ENCODE peak calls at places on chromosomes 2 and 18, in nine cellular contexts. One of them, this sample, is unnamed.
A peak's percentile ranks its signal among the peaks of the same experiment; 100 is the strongest.

GRCh38 chr18:75592527-75592926 is 165.0 kb upstream of the SMIM21 start:
- DNase-seq in astrocyte: no peak
- DNase-seq in A673: no peak
- DNase-seq in tibial nerve: no peak
- DNase-seq in mucosa of descending colon: no peak
- DNase-seq in hepatocyte: no peak
- DNase-seq in fibroblast of lung: peak; percentile 9
- DNase-seq in HepG2: no peak
- DNase-seq in uterus: no peak
- DNase-seq in this sample: no peak

GRCh38 chr2:70132244-70133126 is 45.2 kb downstream of the PCBP1 start:
- DNase-seq in fibroblast of lung: peak; percentile 76
- DNase-seq in A673: peak; percentile 91
- DNase-seq in astrocyte: peak; percentile 37
- DNase-seq in uterus: peak; percentile 48
- DNase-seq in HepG2: peak; percentile 86
- DNase-seq in mucosa of descending colon: peak; percentile 57
- DNase-seq in hepatocyte: peak; percentile 52
- DNase-seq in tibial nerve: peak; percentile 74
- DNase-seq in this sample: peak; percentile 60

GRCh38 chr2:29749843-29750242 is 171.5 kb downstream of the ALK start:
- DNase-seq in fibroblast of lung: no peak
- DNase-seq in tibial nerve: no peak
- DNase-seq in mucosa of descending colon: no peak
- DNase-seq in uterus: no peak
- DNase-seq in hepatocyte: no peak
- DNase-seq in astrocyte: no peak
- DNase-seq in A673: peak; percentile 85
- DNase-seq in HepG2: no peak
- DNase-seq in this sample: peak; percentile 66

GRCh38 chr18:70363861-70364260 is 75.0 kb downstream of the SOCS6 start:
- DNase-seq in astrocyte: peak; percentile 53
- DNase-seq in A673: no peak
- DNase-seq in tibial nerve: no peak
- DNase-seq in hepatocyte: peak; percentile 24
- DNase-seq in fibroblast of lung: peak; percentile 54
- DNase-seq in mucosa of descending colon: no peak
- DNase-seq in uterus: no peak
- DNase-seq in HepG2: peak; percentile 48
- DNase-seq in this sample: no peak

GRCh38 chr18:41396211-41396610 is 558.8 kb upstream of the PIK3C3 start:
- DNase-seq in uterus: no peak
- DNase-seq in hepatocyte: peak; percentile 61
- DNase-seq in HepG2: no peak
- DNase-seq in mucosa of descending colon: no peak
- DNase-seq in astrocyte: no peak
- DNase-seq in A673: no peak
- DNase-seq in tibial nerve: no peak
- DNase-seq in fibroblast of lung: no peak
- DNase-seq in this sample: no peak

GRCh38 chr2:42127425-42128424 is 41.4 kb upstream of the EML4 start:
- DNase-seq in astrocyte: no peak
- DNase-seq in tibial nerve: no peak
- DNase-seq in uterus: no peak
- DNase-seq in fibroblast of lung: no peak
- DNase-seq in mucosa of descending colon: peak; percentile 21
- DNase-seq in HepG2: peak; percentile 97
- DNase-seq in A673: no peak
- DNase-seq in hepatocyte: no peak
- DNase-seq in this sample: peak; percentile 63

GRCh38 chr18:54981076-54981475 is 21.8 kb upstream of the CCDC68 start:
- DNase-seq in hepatocyte: no peak
- DNase-seq in HepG2: no peak
- DNase-seq in tibial nerve: no peak
- DNase-seq in uterus: no peak
- DNase-seq in mucosa of descending colon: no peak
- DNase-seq in A673: no peak
- DNase-seq in fibroblast of lung: no peak
- DNase-seq in astrocyte: no peak
- DNase-seq in this sample: no peak

GRCh38 chr2:240847817-240848216 is 20.8 kb upstream of the AGXT start:
- DNase-seq in A673: no peak
- DNase-seq in mucosa of descending colon: no peak
- DNase-seq in fibroblast of lung: no peak
- DNase-seq in hepatocyte: no peak
- DNase-seq in tibial nerve: no peak
- DNase-seq in HepG2: no peak
- DNase-seq in astrocyte: no peak
- DNase-seq in uterus: no peak
- DNase-seq in this sample: no peak

GRCh38 chr2:63587814-63588384 is 378 bp downstream of the WDPCP start:
- DNase-seq in A673: no peak
- DNase-seq in hepatocyte: no peak
- DNase-seq in mucosa of descending colon: no peak
- DNase-seq in uterus: no peak
- DNase-seq in fibroblast of lung: no peak
- DNase-seq in astrocyte: no peak
- DNase-seq in HepG2: no peak
- DNase-seq in tibial nerve: no peak
- DNase-seq in this sample: peak; percentile 39

DNA sequence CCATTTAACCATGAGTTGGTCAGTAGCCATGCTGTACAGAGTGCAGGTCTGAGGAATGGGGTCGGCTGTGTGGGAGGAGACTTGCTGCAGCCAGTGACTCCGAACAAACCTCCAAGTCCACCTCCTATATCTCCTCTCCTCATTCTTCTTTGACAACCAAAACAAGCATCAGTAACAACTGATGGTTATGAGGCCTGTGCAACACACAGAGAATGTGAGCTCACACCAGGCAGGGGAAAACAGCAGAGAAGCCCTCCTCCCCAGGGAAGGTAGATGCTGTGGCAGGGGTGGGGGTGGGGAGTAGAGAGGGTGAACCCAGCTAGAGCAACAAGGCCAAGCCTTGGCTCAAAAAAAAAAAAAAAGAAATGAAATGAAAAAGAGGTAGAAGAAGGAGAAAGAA is 12.3 kb upstream of the CNGA3 start:
- DNase-seq in A673: no peak
- DNase-seq in HepG2: no peak
- DNase-seq in mucosa of descending colon: no peak
- DNase-seq in fibroblast of lung: peak; percentile 1
- DNase-seq in hepatocyte: no peak
- DNase-seq in astrocyte: peak; percentile 14
- DNase-seq in uterus: no peak
- DNase-seq in tibial nerve: no peak
- DNase-seq in this sample: no peak
- H3K4me3 ChIP-seq in A673: no peak overlapping the region
- H3K4me3 ChIP-seq in HepG2: no peak overlapping the region
- H3K4me3 ChIP-seq in mucosa of descending colon: no peak overlapping the region
- H3K4me3 ChIP-seq in fibroblast of lung: no peak overlapping the region
- H3K4me3 ChIP-seq in hepatocyte: no peak overlapping the region
- H3K4me3 ChIP-seq in astrocyte: peak overlapping the region; percentile 16
- H3K4me3 ChIP-seq in uterus: no peak overlapping the region
- H3K4me3 ChIP-seq in tibial nerve: no peak overlapping the region
- H3K4me3 ChIP-seq in this sample: no peak overlapping the region

DNA sequence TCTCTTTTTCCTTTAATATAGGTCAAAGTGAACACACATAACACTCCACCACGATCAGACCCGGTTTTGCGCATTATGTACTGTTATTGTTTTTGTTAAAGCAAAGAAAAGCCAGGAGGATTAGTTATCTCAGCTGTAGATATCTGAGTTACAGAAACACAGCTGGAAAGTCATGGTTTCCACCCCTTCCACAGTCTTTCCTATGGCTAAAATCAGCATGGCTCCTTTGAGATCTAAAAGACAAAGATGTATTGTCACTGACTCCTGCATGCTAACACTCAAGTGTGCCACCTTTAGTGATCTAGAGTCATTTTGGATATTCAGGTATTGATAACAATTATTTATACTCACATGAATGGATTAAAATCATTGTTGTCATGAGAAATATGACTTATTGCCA is 260.0 kb downstream of the FIGN start:
- DNase-seq in uterus: no peak
- DNase-seq in tibial nerve: no peak
- DNase-seq in mucosa of descending colon: no peak
- DNase-seq in A673: no peak
- DNase-seq in astrocyte: no peak
- DNase-seq in HepG2: no peak
- DNase-seq in fibroblast of lung: no peak
- DNase-seq in hepatocyte: no peak
- DNase-seq in this sample: peak; percentile 5
- H3K4me1 ChIP-seq in uterus: no peaks in the 10 kb centered on the region
- H3K4me1 ChIP-seq in tibial nerve: no peaks in the 10 kb centered on the region
- H3K4me1 ChIP-seq in mucosa of descending colon: no peaks in the 10 kb centered on the region
- H3K4me1 ChIP-seq in A673: no peaks in the 10 kb centered on the region
- H3K4me1 ChIP-seq in astrocyte: no peaks in the 10 kb centered on the region
- H3K4me1 ChIP-seq in HepG2: peaks cover 16% of the 10 kb centered on the region
- H3K4me1 ChIP-seq in fibroblast of lung: no peaks in the 10 kb centered on the region
- H3K4me1 ChIP-seq in hepatocyte: no peaks in the 10 kb centered on the region
- H3K4me1 ChIP-seq in this sample: no peaks in the 10 kb centered on the region

DNA sequence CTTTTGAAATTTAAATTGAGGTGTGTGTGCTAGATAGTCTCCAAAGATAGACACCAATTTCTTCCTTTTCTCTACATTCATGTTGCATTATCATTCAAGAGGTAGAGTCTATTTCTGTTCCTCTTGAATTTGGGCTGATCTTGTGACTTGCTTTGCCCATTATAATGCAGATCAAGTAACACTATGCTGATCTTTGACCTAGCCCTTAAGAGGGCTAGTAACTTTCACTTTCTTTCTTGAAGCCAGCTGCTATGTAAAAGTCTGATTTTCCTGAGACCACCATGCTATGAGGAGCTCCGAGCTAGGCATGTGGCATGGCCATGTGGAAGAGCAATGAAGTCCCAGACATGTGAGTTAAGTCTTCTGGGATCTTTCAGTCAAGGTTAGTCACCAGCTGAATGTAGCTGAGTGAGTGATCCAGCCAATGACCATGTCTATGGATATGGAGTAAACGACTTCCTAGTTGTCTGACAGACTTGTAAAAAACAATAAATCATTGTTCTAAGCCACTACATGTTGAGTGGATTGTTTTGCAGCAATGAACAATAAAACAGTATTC is 189.4 kb upstream of the CWC22 start:
- DNase-seq in fibroblast of lung: no peak
- DNase-seq in mucosa of descending colon: no peak
- DNase-seq in astrocyte: no peak
- DNase-seq in A673: no peak
- DNase-seq in HepG2: no peak
- DNase-seq in tibial nerve: no peak
- DNase-seq in uterus: no peak
- DNase-seq in hepatocyte: no peak
- DNase-seq in this sample: no peak
- H3K4me3 ChIP-seq in fibroblast of lung: no peak overlapping the region
- H3K4me3 ChIP-seq in mucosa of descending colon: no peak overlapping the region
- H3K4me3 ChIP-seq in astrocyte: no peak overlapping the region
- H3K4me3 ChIP-seq in A673: no peak overlapping the region
- H3K4me3 ChIP-seq in HepG2: no peak overlapping the region
- H3K4me3 ChIP-seq in tibial nerve: no peak overlapping the region
- H3K4me3 ChIP-seq in uterus: no peak overlapping the region
- H3K4me3 ChIP-seq in hepatocyte: no peak overlapping the region
- H3K4me3 ChIP-seq in this sample: no peak overlapping the region

GRCh38 chr2:54830546-54830945 is 107.1 kb downstream of the EML6 start:
- DNase-seq in fibroblast of lung: no peak
- DNase-seq in tibial nerve: no peak
- DNase-seq in uterus: no peak
- DNase-seq in mucosa of descending colon: no peak
- DNase-seq in HepG2: no peak
- DNase-seq in astrocyte: no peak
- DNase-seq in hepatocyte: no peak
- DNase-seq in A673: no peak
- DNase-seq in this sample: no peak

DNA sequence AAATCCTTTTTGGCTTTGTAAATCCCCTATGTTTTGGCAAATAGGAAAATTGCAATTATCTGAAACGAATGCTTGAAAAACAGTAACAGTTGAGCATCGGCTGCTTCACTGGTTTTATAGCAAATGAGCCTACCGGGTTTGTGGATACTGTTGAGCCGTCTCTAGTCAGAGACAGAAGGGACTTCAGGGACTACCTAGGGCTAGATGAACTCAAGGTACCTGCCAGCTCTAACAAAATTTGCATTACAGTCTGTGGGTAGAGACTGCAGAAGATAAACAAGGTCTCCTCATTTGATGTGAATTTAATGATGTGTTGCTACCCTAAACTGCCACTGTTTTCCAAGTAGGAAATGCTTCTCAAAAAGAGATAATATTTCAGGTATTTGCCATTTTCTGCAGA is 101.1 kb downstream of the EML6 start:
- DNase-seq in hepatocyte: no peak
- DNase-seq in mucosa of descending colon: no peak
- DNase-seq in A673: no peak
- DNase-seq in fibroblast of lung: no peak
- DNase-seq in tibial nerve: no peak
- DNase-seq in HepG2: no peak
- DNase-seq in astrocyte: no peak
- DNase-seq in uterus: no peak
- DNase-seq in this sample: no peak
- H3K4me1 ChIP-seq in hepatocyte: no peaks in the 10 kb centered on the region
- H3K4me1 ChIP-seq in mucosa of descending colon: no peaks in the 10 kb centered on the region
- H3K4me1 ChIP-seq in A673: no peaks in the 10 kb centered on the region
- H3K4me1 ChIP-seq in fibroblast of lung: no peaks in the 10 kb centered on the region
- H3K4me1 ChIP-seq in tibial nerve: no peaks in the 10 kb centered on the region
- H3K4me1 ChIP-seq in HepG2: peaks cover 8% of the 10 kb centered on the region
- H3K4me1 ChIP-seq in astrocyte: no peaks in the 10 kb centered on the region
- H3K4me1 ChIP-seq in uterus: no peaks in the 10 kb centered on the region
- H3K4me1 ChIP-seq in this sample: no peaks in the 10 kb centered on the region

GRCh38 chr2:150483532-150483931 is 3.9 kb downstream of the RND3 start:
- DNase-seq in tibial nerve: no peak
- DNase-seq in HepG2: no peak
- DNase-seq in uterus: no peak
- DNase-seq in astrocyte: no peak
- DNase-seq in fibroblast of lung: peak; percentile 29
- DNase-seq in mucosa of descending colon: no peak
- DNase-seq in hepatocyte: no peak
- DNase-seq in A673: no peak
- DNase-seq in this sample: no peak

GRCh38 chr2:150484006-150484405 is 3.5 kb downstream of the RND3 start:
- DNase-seq in HepG2: no peak
- DNase-seq in fibroblast of lung: no peak
- DNase-seq in uterus: no peak
- DNase-seq in A673: no peak
- DNase-seq in hepatocyte: no peak
- DNase-seq in mucosa of descending colon: no peak
- DNase-seq in tibial nerve: no peak
- DNase-seq in astrocyte: no peak
- DNase-seq in this sample: no peak

GRCh38 chr2:150485114-150485870 is 2.2 kb downstream of the RND3 start:
- DNase-seq in fibroblast of lung: peak; percentile 73
- DNase-seq in A673: peak; percentile 78
- DNase-seq in mucosa of descending colon: peak; percentile 92
- DNase-seq in hepatocyte: peak; percentile 87
- DNase-seq in tibial nerve: peak; percentile 49
- DNase-seq in uterus: peak; percentile 53
- DNase-seq in HepG2: peak; percentile 30
- DNase-seq in astrocyte: peak; percentile 61
- DNase-seq in this sample: peak; percentile 57

GRCh38 chr2:150485871-150486538 is 1.5 kb downstream of the RND3 start:
- DNase-seq in uterus: peak; percentile 65
- DNase-seq in mucosa of descending colon: peak; percentile 76
- DNase-seq in astrocyte: peak; percentile 79
- DNase-seq in hepatocyte: peak; percentile 87
- DNase-seq in tibial nerve: peak; percentile 50
- DNase-seq in HepG2: no peak
- DNase-seq in fibroblast of lung: peak; percentile 80
- DNase-seq in A673: peak; percentile 80
- DNase-seq in this sample: peak; percentile 84

GRCh38 chr2:150484461-150484931 is 3.0 kb downstream of the RND3 start:
- DNase-seq in A673: no peak
- DNase-seq in fibroblast of lung: peak; percentile 44
- DNase-seq in HepG2: no peak
- DNase-seq in hepatocyte: no peak
- DNase-seq in mucosa of descending colon: peak; percentile 22
- DNase-seq in uterus: no peak
- DNase-seq in astrocyte: no peak
- DNase-seq in tibial nerve: no peak
- DNase-seq in this sample: no peak
- H3K4me3 ChIP-seq in A673: peak overlapping the region; percentile 67
- H3K4me3 ChIP-seq in fibroblast of lung: peak overlapping the region; percentile 99
- H3K4me3 ChIP-seq in HepG2: no peak overlapping the region
- H3K4me3 ChIP-seq in hepatocyte: peak overlapping the region; percentile 86
- H3K4me3 ChIP-seq in mucosa of descending colon: no peak overlapping the region
- H3K4me3 ChIP-seq in uterus: peak overlapping the region; percentile 67
- H3K4me3 ChIP-seq in astrocyte: peak overlapping the region; percentile 100
- H3K4me3 ChIP-seq in tibial nerve: peak overlapping the region; percentile 65
- H3K4me3 ChIP-seq in this sample: peak overlapping the region; percentile 73

This sample was measured in SJCRH30.